ENCODE peak calls at places on chromosomes 6 and 20, in seven cellular contexts. H, V, U, N, X, W and E are unnamed samples.

GRCh38 chr20:37755665-37756064 is 61.8 kb downstream of the CTNNBL1 start:
- DNase-seq in H (no peak), V (no peak), U (no peak), N (no peak), X (no peak), W (peak; percentile 22), E (no peak)

GRCh38 chr20:10558635-10559187 is 115.1 kb downstream of the JAG1 start:
- DNase-seq in H (peak; percentile 84), V (no peak), U (no peak), N (no peak), X (no peak), W (no peak), E (peak; percentile 92)

GRCh38 chr6:122068291-122068769 is 331.1 kb upstream of the HSF2 start:
- DNase-seq in H (no peak), V (no peak), U (no peak), N (no peak), X (no peak), W (no peak), E (no peak)

GRCh38 chr6:84667252-84668213 is 96.9 kb downstream of the TBX18 start:
- DNase-seq in H (no peak), V (no peak), U (no peak), N (no peak), X (no peak), W (no peak), E (no peak)

GRCh38 chr20:63100926-63101699 is 94.3 kb upstream of the BHLHE23 start:
- DNase-seq in H (no peak), V (no peak), U (no peak), N (no peak), X (no peak), W (no peak), E (no peak)

GRCh38 chr6:24658573-24659511 is 7.9 kb downstream of the TDP2 start:
- DNase-seq in H (peak; percentile 36), V (no peak), U (peak; percentile 16), N (no peak), X (no peak), W (no peak), E (peak; percentile 53)

GRCh38 chr20:49669601-49670189 is 44.0 kb downstream of the B4GALT5 start:
- DNase-seq in H (no peak), V (no peak), U (no peak), N (no peak), X (no peak), W (no peak), E (no peak)

GRCh38 chr20:41154436-41155176 is 17.3 kb downstream of the PLCG1 start:
- DNase-seq in H (no peak), V (no peak), U (no peak), N (no peak), X (no peak), W (no peak), E (no peak)

GRCh38 chr20:52754366-52754765 is 217.8 kb upstream of the TSHZ2 start:
- DNase-seq in H (no peak), V (no peak), U (no peak), N (no peak), X (no peak), W (no peak), E (no peak)

GRCh38 chr6:14544689-14545088 is 427.1 kb downstream of the CD83 start:
- DNase-seq in H (no peak), V (peak; percentile 64), U (no peak), N (no peak), X (no peak), W (no peak), E (no peak)

GRCh38 chr6:20252311-20252710 is 40.0 kb upstream of the MBOAT1 start:
- DNase-seq in H (no peak), V (no peak), U (no peak), N (no peak), X (no peak), W (no peak), E (no peak)

GRCh38 chr6:40324206-40324605 is 263.0 kb downstream of the LRFN2 start:
- DNase-seq in H (no peak), V (no peak), U (no peak), N (no peak), X (no peak), W (no peak), E (no peak)

GRCh38 chr6:15937582-15937981 is 191.3 kb upstream of the MYLIP start:
- DNase-seq in H (no peak), V (no peak), U (no peak), N (no peak), X (no peak), W (no peak), E (no peak)

GRCh38 chr6:35722121-35722761 is 14.6 kb upstream of the ARMC12 start:
- DNase-seq in H (no peak), V (no peak), U (no peak), N (no peak), X (no peak), W (no peak), E (no peak)

GRCh38 chr6:38603966-38604365 is 35.8 kb downstream of the BTBD9 start:
- DNase-seq in H (no peak), V (no peak), U (no peak), N (no peak), X (no peak), W (no peak), E (no peak)

GRCh38 chr6:27791182-27791939 is 120.8 kb downstream of the OR2B2 start:
- DNase-seq in H (peak; percentile 86), V (no peak), U (peak; percentile 12), N (peak; percentile 61), X (peak; percentile 62), W (peak; percentile 65), E (peak; percentile 92)

GRCh38 chr20:32706486-32706885 is 32.7 kb upstream of the C20orf203 start:
- DNase-seq in H (no peak), V (no peak), U (no peak), N (no peak), X (no peak), W (no peak), E (no peak)

GRCh38 chr20:63706852-63707557 is 771 bp downstream of the ARFRP1 start:
- DNase-seq in H (peak; percentile 61), V (no peak), U (no peak), N (peak; percentile 42), X (no peak), W (peak; percentile 59), E (peak; percentile 59)

GRCh38 chr20:23626040-23626620 is 11.6 kb downstream of the CST3 start:
- DNase-seq in H (no peak), V (no peak), U (no peak), N (no peak), X (no peak), W (no peak), E (peak; percentile 70)

GRCh38 chr20:24033151-24033550 is 44.6 kb upstream of the GGTLC1 start:
- DNase-seq in H (no peak), V (no peak), U (no peak), N (no peak), X (no peak), W (no peak), E (no peak)